ENCODE peak calls at places on chromosomes 7 and 10, in six cellular contexts. G is cardiac fibroblast, P is NCI-H2107, D is HT1080, V is NCI-H774, F is HFF-Myc. H is an unnamed sample.

GRCh38 chr7:22561356-22561755 is 61.4 kb upstream of the STEAP1B start:
- DNase-seq in V (no peak), F (peak), D (peak), P (no peak), G (peak), H (no peak)

GRCh38 chr7:44534501-44534900 is 6.6 kb downstream of the NPC1L1 start:
- DNase-seq in P (no peak), F (no peak), G (peak), V (peak), D (peak), H (peak)

GRCh38 chr7:50835156-50835555 is 52.5 kb upstream of the GRB10 start:
- DNase-seq in V (no peak), D (no peak), G (no peak), P (no peak), F (no peak), H (no peak)

GRCh38 chr10:124632064-124632531 is 112.1 kb downstream of the FAM53B start:
- DNase-seq in F (no peak), G (peak), D (no peak), P (no peak), V (no peak), H (peak)

GRCh38 chr10:73648975-73649829 is 6.6 kb downstream of the SYNPO2L start:
- DNase-seq in P (no peak), G (peak), D (peak), F (no peak), V (no peak), H (no peak)

GRCh38 chr7:5282464-5283316 is at the start of gene SLC29A4:
- DNase-seq in D (no peak), G (peak), F (no peak), V (peak), P (no peak), H (no peak)

GRCh38 chr7:47449810-47450586 is 131.9 kb downstream of the TNS3 start:
- DNase-seq in P (no peak), G (peak), F (peak), D (no peak), V (no peak), H (no peak)

GRCh38 chr10:51705774-51706173 is 6.4 kb upstream of the CSTF2T start:
- DNase-seq in G (peak), F (no peak), V (no peak), P (no peak), D (no peak), H (no peak)

GRCh38 chr7:64206903-64207302 is at the start of gene ZNF735:
- DNase-seq in D (no peak), V (peak), F (no peak), G (no peak), P (no peak), H (no peak)

GRCh38 chr10:79933961-79934360 is 14.9 kb downstream of the SFTPD start:
- DNase-seq in P (no peak), V (no peak), F (no peak), D (peak), G (no peak), H (no peak)

GRCh38 chr10:14905890-14906289 is 27.2 kb downstream of the SUV39H2 start:
- DNase-seq in G (no peak), F (no peak), D (no peak), P (no peak), V (no peak), H (no peak)

GRCh38 chr7:26200113-26200443 is 468 bp downstream of the HNRNPA2B1 start:
- DNase-seq in D (peak), G (peak), P (peak), V (peak), F (no peak), H (peak)

GRCh38 chr10:37975407-37975991 is 948 bp downstream of the ZNF25 start:
- DNase-seq in D (peak), P (no peak), V (no peak), G (peak), F (peak), H (no peak)

GRCh38 chr10:126242352-126243260 is 145.7 kb downstream of the ADAM12 start:
- DNase-seq in V (peak), P (no peak), F (peak), G (peak), D (no peak), H (no peak)

GRCh38 chr7:71595176-71595575 is 463.2 kb downstream of the GALNT17 start:
- DNase-seq in P (no peak), D (peak), G (no peak), F (no peak), V (no peak), H (no peak)

GRCh38 chr7:22565315-22565811 is 65.4 kb upstream of the STEAP1B start:
- DNase-seq in D (peak), P (no peak), V (no peak), G (peak), F (no peak), H (no peak)

GRCh38 chr10:59387951-59388431 is 25.6 kb upstream of the FAM13C start:
- DNase-seq in V (no peak), P (no peak), D (peak), F (peak), G (peak), H (no peak)

GRCh38 chr7:137996871-137997270 is 5.0 kb downstream of the CREB3L2 start:
- DNase-seq in V (no peak), G (no peak), P (no peak), F (no peak), D (no peak), H (no peak)

GRCh38 chr7:20447021-20447420 is 116.3 kb downstream of the ITGB8 start:
- DNase-seq in D (no peak), G (no peak), P (no peak), F (no peak), V (no peak), H (no peak)

GRCh38 chr7:36284470-36284869 is 105.2 kb upstream of the ANLN start:
- DNase-seq in G (no peak), F (no peak), P (no peak), V (no peak), D (no peak), H (no peak)

GRCh38 chr7:100688593-100688860 is 5.5 kb downstream of the GIGYF1 start:
- DNase-seq in D (no peak), P (no peak), G (no peak), V (no peak), F (no peak), H (no peak)

GRCh38 chr10:110168601-110169481 is 38.6 kb upstream of the MXI1 start:
- DNase-seq in F (no peak), V (no peak), P (no peak), D (no peak), G (no peak), H (no peak)

GRCh38 chr10:49307921-49308320 is 9.0 kb downstream of the C10orf71 start:
- DNase-seq in D (no peak), F (no peak), V (no peak), P (no peak), G (no peak), H (no peak)

GRCh38 chr10:69567920-69568319 is 5.3 kb downstream of the NEUROG3 start:
- DNase-seq in V (no peak), D (no peak), F (peak), P (no peak), G (peak), H (no peak)

GRCh38 chr10:7085147-7085912 is 325.5 kb downstream of the SFMBT2 start:
- DNase-seq in D (no peak), G (peak), V (no peak), F (no peak), P (no peak), H (no peak)

GRCh38 chr7:8133188-8133848 is 128.6 kb downstream of the ICA1 start:
- DNase-seq in F (no peak), P (no peak), V (no peak), D (no peak), G (no peak), H (no peak)

GRCh38 chr7:55308186-55308929 is 56.8 kb upstream of the LANCL2 start:
- DNase-seq in V (no peak), G (peak), D (no peak), F (no peak), P (no peak), H (no peak)

GRCh38 chr7:77188736-77189429 is 10.7 kb downstream of the FGL2 start:
- DNase-seq in G (no peak), P (no peak), V (no peak), F (no peak), D (no peak), H (no peak)

GRCh38 chr7:150411606-150412005 is 32.5 kb downstream of the ZNF775 start:
- DNase-seq in F (no peak), V (no peak), G (no peak), P (no peak), D (no peak), H (no peak)

GRCh38 chr10:126478600-126478999 is 90.3 kb upstream of the ADAM12 start:
- DNase-seq in V (no peak), G (peak), F (no peak), P (no peak), D (no peak), H (no peak)

GRCh38 chr7:155741805-155742204 is 70.5 kb downstream of the SHH start:
- DNase-seq in D (no peak), F (no peak), G (no peak), V (no peak), P (no peak), H (no peak)

GRCh38 chr10:77844713-77845454 is 81.7 kb downstream of the DLG5 start:
- DNase-seq in P (no peak), G (peak), D (peak), F (peak), V (no peak), H (no peak)

GRCh38 chr7:157854066-157854891 is 517.5 kb downstream of the DNAJB6 start:
- DNase-seq in V (no peak), G (no peak), P (no peak), F (no peak), D (no peak), H (no peak)

H was measured in COR-L47.